ENCODE peak calls at places on chromosomes 7 and 10, in eight cellular contexts. One of them, this sample, is unnamed.

GRCh38 chr7:139358541-139359365 is 941 bp upstream of the LUC7L2 start:
- DNase-seq in ovary: no peak
- DNase-seq in HepG2: no peak
- DNase-seq in tibial nerve: no peak
- DNase-seq in SK-N-SH: peak; percentile 68
- DNase-seq in K562: peak; percentile 72
- DNase-seq in GM12878: no peak
- DNase-seq in A549: peak; percentile 21
- DNase-seq in this sample: no peak

GRCh38 chr10:3131098-3131497 is 41.5 kb downstream of the PITRM1 start:
- DNase-seq in ovary: no peak
- DNase-seq in SK-N-SH: no peak
- DNase-seq in HepG2: no peak
- DNase-seq in GM12878: no peak
- DNase-seq in K562: no peak
- DNase-seq in tibial nerve: no peak
- DNase-seq in A549: peak; percentile 40
- DNase-seq in this sample: no peak

GRCh38 chr7:20713792-20714191 is 72.9 kb downstream of the SP8 start:
- DNase-seq in SK-N-SH: no peak
- DNase-seq in GM12878: no peak
- DNase-seq in HepG2: no peak
- DNase-seq in A549: no peak
- DNase-seq in tibial nerve: no peak
- DNase-seq in K562: no peak
- DNase-seq in ovary: no peak
- DNase-seq in this sample: no peak

GRCh38 chr10:11551915-11552602 is 59.4 kb downstream of the USP6NL start:
- DNase-seq in SK-N-SH: no peak
- DNase-seq in HepG2: peak; percentile 63
- DNase-seq in GM12878: no peak
- DNase-seq in ovary: no peak
- DNase-seq in A549: peak; percentile 19
- DNase-seq in K562: peak; percentile 61
- DNase-seq in tibial nerve: no peak
- DNase-seq in this sample: no peak

GRCh38 chr7:128094686-128095085 is 63.4 kb upstream of the LRRC4 start:
- DNase-seq in GM12878: no peak
- DNase-seq in A549: no peak
- DNase-seq in K562: no peak
- DNase-seq in SK-N-SH: no peak
- DNase-seq in HepG2: no peak
- DNase-seq in ovary: no peak
- DNase-seq in tibial nerve: no peak
- DNase-seq in this sample: no peak

GRCh38 chr10:124322191-124322980 is 96.3 kb downstream of the OAT start:
- DNase-seq in tibial nerve: no peak
- DNase-seq in ovary: no peak
- DNase-seq in SK-N-SH: no peak
- DNase-seq in K562: no peak
- DNase-seq in GM12878: no peak
- DNase-seq in A549: no peak
- DNase-seq in HepG2: no peak
- DNase-seq in this sample: no peak

GRCh38 chr10:132685121-132685891 is 100.6 kb downstream of the NKX6-2 start:
- DNase-seq in SK-N-SH: no peak
- DNase-seq in tibial nerve: peak; percentile 43
- DNase-seq in A549: no peak
- DNase-seq in K562: peak; percentile 70
- DNase-seq in GM12878: no peak
- DNase-seq in ovary: no peak
- DNase-seq in HepG2: peak; percentile 90
- DNase-seq in this sample: peak; percentile 90

GRCh38 chr10:9244880-9245279 is 1190.4 kb downstream of the GATA3 start:
- DNase-seq in GM12878: no peak
- DNase-seq in tibial nerve: no peak
- DNase-seq in ovary: no peak
- DNase-seq in A549: no peak
- DNase-seq in SK-N-SH: no peak
- DNase-seq in HepG2: no peak
- DNase-seq in K562: no peak
- DNase-seq in this sample: no peak

GRCh38 chr10:78712147-78712546 is 356.6 kb upstream of the ZMIZ1 start:
- DNase-seq in SK-N-SH: no peak
- DNase-seq in GM12878: no peak
- DNase-seq in HepG2: no peak
- DNase-seq in K562: peak; percentile 36
- DNase-seq in A549: no peak
- DNase-seq in ovary: no peak
- DNase-seq in tibial nerve: no peak
- DNase-seq in this sample: no peak

GRCh38 chr7:126940723-126941307 is 311.9 kb downstream of the GRM8 start:
- DNase-seq in SK-N-SH: no peak
- DNase-seq in K562: no peak
- DNase-seq in GM12878: no peak
- DNase-seq in tibial nerve: no peak
- DNase-seq in A549: no peak
- DNase-seq in HepG2: no peak
- DNase-seq in ovary: no peak
- DNase-seq in this sample: no peak

GRCh38 chr10:85642421-85643170 is 724.0 kb downstream of the GRID1 start:
- DNase-seq in K562: no peak
- DNase-seq in A549: peak; percentile 74
- DNase-seq in HepG2: peak; percentile 65
- DNase-seq in ovary: no peak
- DNase-seq in GM12878: no peak
- DNase-seq in SK-N-SH: no peak
- DNase-seq in tibial nerve: peak; percentile 73
- DNase-seq in this sample: no peak

GRCh38 chr7:156487811-156488523 is 152.6 kb upstream of the RNF32 start:
- DNase-seq in SK-N-SH: no peak
- DNase-seq in ovary: no peak
- DNase-seq in GM12878: no peak
- DNase-seq in K562: no peak
- DNase-seq in tibial nerve: no peak
- DNase-seq in HepG2: peak; percentile 30
- DNase-seq in A549: no peak
- DNase-seq in this sample: no peak

GRCh38 chr10:6299234-6299633 is 96.5 kb downstream of the PFKFB3 start:
- DNase-seq in A549: peak; percentile 95
- DNase-seq in tibial nerve: no peak
- DNase-seq in ovary: no peak
- DNase-seq in HepG2: peak; percentile 60
- DNase-seq in GM12878: no peak
- DNase-seq in K562: peak; percentile 18
- DNase-seq in SK-N-SH: no peak
- DNase-seq in this sample: peak; percentile 75

GRCh38 chr7:14807498-14807897 is 95.1 kb downstream of the DGKB start:
- DNase-seq in K562: no peak
- DNase-seq in SK-N-SH: no peak
- DNase-seq in HepG2: no peak
- DNase-seq in A549: no peak
- DNase-seq in ovary: no peak
- DNase-seq in GM12878: no peak
- DNase-seq in tibial nerve: no peak
- DNase-seq in this sample: no peak

DNA sequence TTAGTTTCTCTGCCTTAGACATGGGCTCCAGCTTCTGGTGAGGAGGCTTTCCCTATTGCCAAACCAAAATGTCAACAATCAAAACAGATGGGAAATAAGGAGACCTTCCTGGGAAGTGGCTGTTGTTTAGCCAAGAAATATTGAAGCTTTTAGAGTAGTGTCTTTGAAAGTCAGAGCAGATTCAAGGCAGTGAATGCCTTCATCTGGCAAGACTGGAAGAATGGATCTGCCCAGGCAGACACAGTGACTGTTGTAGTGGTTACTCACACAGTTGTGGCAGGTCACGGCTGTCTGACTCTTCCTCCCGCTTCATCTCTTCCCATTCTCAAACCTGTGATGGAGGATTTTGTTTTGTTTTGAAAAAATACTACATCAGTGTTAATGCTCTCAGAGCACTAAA is 154.1 kb upstream of the ADO start:
- DNase-seq in K562: no peak
- DNase-seq in HepG2: no peak
- DNase-seq in ovary: no peak
- DNase-seq in A549: no peak
- DNase-seq in GM12878: no peak
- DNase-seq in tibial nerve: no peak
- DNase-seq in SK-N-SH: no peak
- DNase-seq in this sample: no peak
- TF ChIP-seq EP300 in K562: no peak
- TF ChIP-seq EP300 in HepG2: no peak
- TF ChIP-seq EP300 in ovary: no peak
- TF ChIP-seq EP300 in A549: no peak
- TF ChIP-seq EP300 in GM12878: no peak
- TF ChIP-seq EP300 in tibial nerve: no peak
- TF ChIP-seq EP300 in SK-N-SH: no peak
- TF ChIP-seq EP300 in this sample: no peak

GRCh38 chr7:149621776-149622175 is 124.2 kb upstream of the ZNF746 start:
- DNase-seq in SK-N-SH: no peak
- DNase-seq in K562: peak; percentile 30
- DNase-seq in HepG2: no peak
- DNase-seq in ovary: no peak
- DNase-seq in GM12878: no peak
- DNase-seq in A549: no peak
- DNase-seq in tibial nerve: no peak
- DNase-seq in this sample: no peak
- TF ChIP-seq EP300 in SK-N-SH: no peak
- TF ChIP-seq EP300 in K562: no peak
- TF ChIP-seq EP300 in HepG2: no peak
- TF ChIP-seq EP300 in ovary: no peak
- TF ChIP-seq EP300 in GM12878: no peak
- TF ChIP-seq EP300 in A549: no peak
- TF ChIP-seq EP300 in tibial nerve: no peak
- TF ChIP-seq EP300 in this sample: no peak

DNA sequence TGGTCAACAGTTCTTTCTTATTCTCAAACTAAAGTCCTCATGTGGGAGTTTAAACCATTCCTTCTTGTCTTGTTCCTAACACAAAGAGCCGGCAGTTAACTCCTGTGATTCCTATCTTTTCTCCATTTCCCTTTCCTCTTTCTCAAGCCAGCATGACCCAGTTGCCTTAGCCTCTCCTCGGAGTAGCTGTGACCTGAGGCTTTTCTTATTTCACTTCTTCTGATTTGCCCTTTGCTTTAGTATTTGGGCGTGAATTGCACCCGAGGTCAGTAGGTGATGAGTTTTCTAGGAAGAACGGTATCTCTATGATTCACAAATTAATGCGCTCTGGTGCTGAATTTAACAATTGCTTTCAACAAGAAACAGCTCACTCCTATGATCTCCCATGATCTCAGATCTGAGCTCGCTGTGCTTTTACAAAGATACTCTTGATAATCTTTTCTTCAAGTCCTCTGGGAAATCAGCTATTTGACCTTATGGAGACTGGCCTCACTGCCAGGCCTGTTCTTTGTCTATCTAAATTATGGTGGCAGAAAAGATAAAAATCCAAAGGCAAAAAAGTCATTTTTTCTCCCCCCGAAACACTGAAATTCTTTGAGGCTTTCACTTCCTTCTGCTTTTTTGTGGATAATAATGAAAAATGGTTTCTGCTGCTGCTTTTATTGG is 184.6 kb downstream of the JCAD start:
- DNase-seq in HepG2: no peak
- DNase-seq in tibial nerve: no peak
- DNase-seq in SK-N-SH: peak; percentile 29
- DNase-seq in A549: no peak
- DNase-seq in K562: no peak
- DNase-seq in GM12878: no peak
- DNase-seq in ovary: no peak
- DNase-seq in this sample: no peak
- TF ChIP-seq EP300 in HepG2: no peak
- TF ChIP-seq EP300 in tibial nerve: no peak
- TF ChIP-seq EP300 in SK-N-SH: peak; percentile 69
- TF ChIP-seq EP300 in A549: no peak
- TF ChIP-seq EP300 in K562: no peak
- TF ChIP-seq EP300 in GM12878: no peak
- TF ChIP-seq EP300 in ovary: no peak
- TF ChIP-seq EP300 in this sample: no peak

GRCh38 chr7:80480566-80480965 is 31.3 kb downstream of the GNAT3 start:
- DNase-seq in GM12878: no peak
- DNase-seq in SK-N-SH: no peak
- DNase-seq in A549: no peak
- DNase-seq in ovary: no peak
- DNase-seq in K562: no peak
- DNase-seq in tibial nerve: no peak
- DNase-seq in HepG2: no peak
- DNase-seq in this sample: no peak

GRCh38 chr7:80482938-80483337 is 28.9 kb downstream of the GNAT3 start:
- DNase-seq in GM12878: no peak
- DNase-seq in tibial nerve: no peak
- DNase-seq in A549: no peak
- DNase-seq in K562: no peak
- DNase-seq in SK-N-SH: no peak
- DNase-seq in HepG2: no peak
- DNase-seq in ovary: no peak
- DNase-seq in this sample: no peak

GRCh38 chr7:80485721-80486120 is 26.1 kb downstream of the GNAT3 start:
- DNase-seq in ovary: no peak
- DNase-seq in SK-N-SH: no peak
- DNase-seq in HepG2: no peak
- DNase-seq in A549: no peak
- DNase-seq in K562: no peak
- DNase-seq in GM12878: no peak
- DNase-seq in tibial nerve: no peak
- DNase-seq in this sample: no peak

GRCh38 chr7:80478683-80479082 is 33.2 kb downstream of the GNAT3 start:
- DNase-seq in HepG2: no peak
- DNase-seq in ovary: no peak
- DNase-seq in K562: no peak
- DNase-seq in A549: peak; percentile 14
- DNase-seq in tibial nerve: no peak
- DNase-seq in GM12878: no peak
- DNase-seq in SK-N-SH: no peak
- DNase-seq in this sample: no peak

GRCh38 chr7:80481196-80481884 is 30.5 kb downstream of the GNAT3 start:
- DNase-seq in ovary: no peak
- DNase-seq in GM12878: no peak
- DNase-seq in tibial nerve: no peak
- DNase-seq in K562: no peak
- DNase-seq in SK-N-SH: no peak
- DNase-seq in HepG2: no peak
- DNase-seq in A549: no peak
- DNase-seq in this sample: no peak
- TF ChIP-seq EP300 in ovary: no peak
- TF ChIP-seq EP300 in GM12878: no peak
- TF ChIP-seq EP300 in tibial nerve: no peak
- TF ChIP-seq EP300 in K562: no peak
- TF ChIP-seq EP300 in SK-N-SH: no peak
- TF ChIP-seq EP300 in HepG2: no peak
- TF ChIP-seq EP300 in A549: no peak
- TF ChIP-seq EP300 in this sample: no peak

GRCh38 chr7:135712796-135713195 is 15.2 kb downstream of the SLC13A4 start:
- DNase-seq in GM12878: no peak
- DNase-seq in SK-N-SH: peak; percentile 85
- DNase-seq in K562: no peak
- DNase-seq in tibial nerve: no peak
- DNase-seq in ovary: no peak
- DNase-seq in HepG2: no peak
- DNase-seq in A549: no peak
- DNase-seq in this sample: no peak
- TF ChIP-seq EP300 in GM12878: no peak
- TF ChIP-seq EP300 in SK-N-SH: no peak
- TF ChIP-seq EP300 in K562: no peak
- TF ChIP-seq EP300 in tibial nerve: no peak
- TF ChIP-seq EP300 in ovary: no peak
- TF ChIP-seq EP300 in HepG2: no peak
- TF ChIP-seq EP300 in A549: no peak
- TF ChIP-seq EP300 in this sample: no peak

GRCh38 chr7:112358456-112358855 is 91.8 kb upstream of the IFRD1 start:
- DNase-seq in ovary: no peak
- DNase-seq in K562: no peak
- DNase-seq in A549: no peak
- DNase-seq in tibial nerve: no peak
- DNase-seq in SK-N-SH: no peak
- DNase-seq in GM12878: no peak
- DNase-seq in HepG2: no peak
- DNase-seq in this sample: no peak
- TF ChIP-seq EP300 in ovary: no peak
- TF ChIP-seq EP300 in K562: no peak
- TF ChIP-seq EP300 in A549: no peak
- TF ChIP-seq EP300 in tibial nerve: no peak
- TF ChIP-seq EP300 in SK-N-SH: no peak
- TF ChIP-seq EP300 in GM12878: no peak
- TF ChIP-seq EP300 in HepG2: no peak
- TF ChIP-seq EP300 in this sample: no peak

This sample was measured in stomach.